ENCODE peak calls at places on chromosome 18, in four cellular contexts. I, M, O and X are unnamed samples.

GRCh38 chr18:2197945-2198344 is 373.4 kb downstream of the METTL4 start:
- DNase-seq in I (no peak), M (no peak), O (no peak), X (no peak)

GRCh38 chr18:76756491-76757288 is 65.7 kb upstream of the ZNF236 start:
- DNase-seq in I (no peak), M (no peak), O (no peak), X (no peak)

GRCh38 chr18:49238433-49239042 is 221.9 kb downstream of the DYM start:
- DNase-seq in I (no peak), M (no peak), O (peak), X (peak)

GRCh38 chr18:80170395-80171094 is 61.5 kb downstream of the ADNP2 start:
- DNase-seq in I (no peak), M (no peak), O (no peak), X (no peak)

GRCh38 chr18:6575908-6576307 is 153.6 kb upstream of the ARHGAP28 start:
- DNase-seq in I (no peak), M (no peak), O (no peak), X (no peak)

GRCh38 chr18:59517446-59518171 is 158.5 kb upstream of the LMAN1 start:
- DNase-seq in I (no peak), M (no peak), O (no peak), X (no peak)

GRCh38 chr18:79245517-79246001 is 150.2 kb upstream of the NFATC1 start:
- DNase-seq in I (no peak), M (no peak), O (no peak), X (no peak)

GRCh38 chr18:51054764-51055163 is 24.8 kb downstream of the SMAD4 start:
- DNase-seq in I (no peak), M (no peak), O (no peak), X (no peak)

GRCh38 chr18:63299837-63300787 is 19.5 kb downstream of the BCL2 start:
- DNase-seq in I (no peak), M (no peak), O (no peak), X (no peak)

GRCh38 chr18:38539871-38540270 is 974.3 kb upstream of the CELF4 start:
- DNase-seq in I (no peak), M (no peak), O (no peak), X (no peak)

GRCh38 chr18:24987933-24988840 is 363.8 kb downstream of the ZNF521 start:
- DNase-seq in I (no peak), M (no peak), O (no peak), X (no peak)

GRCh38 chr18:50169149-50169548 is 25.8 kb downstream of the MYO5B start:
- DNase-seq in I (no peak), M (no peak), O (no peak), X (no peak)

GRCh38 chr18:26547302-26548143 is 830 bp downstream of the KCTD1 start:
- DNase-seq in I (no peak), M (peak), O (no peak), X (peak)

GRCh38 chr18:74457043-74457742 is at the start of gene DIPK1C:
- DNase-seq in I (no peak), M (no peak), O (no peak), X (no peak)

GRCh38 chr18:74065366-74065765 is 82.3 kb downstream of the FBXO15 start:
- DNase-seq in I (no peak), M (no peak), O (no peak), X (no peak)

GRCh38 chr18:49898421-49898820 is 85.1 kb upstream of the ACAA2 start:
- DNase-seq in I (no peak), M (peak), O (peak), X (peak)

GRCh38 chr18:49899647-49900330 is 86.5 kb upstream of the ACAA2 start:
- DNase-seq in I (no peak), M (no peak), O (no peak), X (no peak)

GRCh38 chr18:59520569-59520968 is 161.5 kb upstream of the LMAN1 start:
- DNase-seq in I (no peak), M (no peak), O (no peak), X (no peak)

GRCh38 chr18:32383040-32383819 is 87.5 kb downstream of the GAREM1 start:
- DNase-seq in I (no peak), M (no peak), O (no peak), X (no peak)

GRCh38 chr18:13564579-13564978 is 161.8 kb downstream of the FAM210A start:
- DNase-seq in I (no peak), M (no peak), O (no peak), X (no peak)

GRCh38 chr18:13568443-13569392 is 157.6 kb downstream of the FAM210A start:
- DNase-seq in I (peak), M (no peak), O (no peak), X (no peak)

GRCh38 chr18:13570216-13570615 is 156.1 kb downstream of the FAM210A start:
- DNase-seq in I (no peak), M (no peak), O (no peak), X (no peak)

GRCh38 chr18:13565228-13565627 is 161.1 kb downstream of the FAM210A start:
- DNase-seq in I (no peak), M (no peak), O (no peak), X (no peak)

DNA sequence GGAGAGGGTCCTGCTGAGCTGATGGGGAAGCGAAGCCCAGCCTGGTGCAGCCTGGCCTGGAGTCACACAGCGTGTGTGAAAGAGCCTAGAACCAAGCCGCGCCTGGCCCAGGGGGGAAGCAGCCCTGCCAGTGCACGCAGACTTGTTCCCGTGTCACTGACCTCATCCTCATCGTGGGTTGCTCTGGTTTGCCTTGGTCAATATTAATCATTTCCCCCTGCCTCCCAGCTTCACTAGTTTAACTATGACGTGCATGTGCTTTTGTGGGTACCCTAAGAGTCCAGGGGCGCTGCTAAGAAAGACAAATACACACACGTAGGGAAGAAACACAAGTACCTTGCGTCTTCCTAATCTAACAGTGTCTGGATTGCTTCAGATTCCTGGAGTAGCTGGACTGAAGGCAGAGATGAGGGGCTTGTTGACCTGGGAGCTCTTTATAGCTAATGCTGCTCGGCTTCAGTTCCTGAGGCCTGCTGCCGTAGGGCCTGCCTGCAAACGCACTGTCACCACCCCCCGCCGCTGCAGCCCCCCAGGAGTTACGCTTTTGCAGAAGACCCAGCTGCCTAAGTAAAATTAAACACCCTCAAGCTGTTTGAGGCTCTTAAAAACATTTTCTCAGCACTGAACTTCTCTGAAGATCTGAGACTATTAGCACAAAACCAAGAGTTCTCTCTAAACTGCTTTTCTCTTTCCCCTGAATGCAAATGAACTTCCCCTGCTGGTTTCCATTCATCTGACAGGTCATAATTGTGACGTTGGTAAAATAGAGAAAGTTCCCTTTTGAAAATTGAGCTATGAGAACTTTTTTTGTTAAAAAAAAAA is 159.2 kb downstream of the FAM210A start:
- DNase-seq in I (peak), M (peak), O (no peak), X (peak)
- TF ChIP-seq SPI1 in I (peak), M (peak), O (no peak), X (peak)

GRCh38 chr18:21599585-21600525 is 649 bp downstream of the ESCO1 start:
- DNase-seq in I (no peak), M (peak), O (peak), X (peak)

GRCh38 chr18:21597616-21598015 is 2.9 kb downstream of the ESCO1 start:
- DNase-seq in I (no peak), M (no peak), O (no peak), X (no peak)

GRCh38 chr18:21602302-21602592 is 1.7 kb upstream of the ESCO1 start:
- DNase-seq in I (no peak), M (no peak), O (no peak), X (no peak)

GRCh38 chr18:21600526-21601410 is at the start of gene ESCO1:
- DNase-seq in I (peak), M (peak), O (peak), X (peak)

GRCh38 chr18:21598726-21599584 is 1.5 kb downstream of the ESCO1 start:
- DNase-seq in I (no peak), M (no peak), O (no peak), X (no peak)
- TF ChIP-seq SPI1 in I (no peak), M (no peak), O (no peak), X (no peak)

GRCh38 chr18:23723121-23723520 is 33.9 kb downstream of the LAMA3 start:
- DNase-seq in I (no peak), M (no peak), O (no peak), X (no peak)

GRCh38 chr18:23722646-23723045 is 33.4 kb downstream of the LAMA3 start:
- DNase-seq in I (no peak), M (no peak), O (no peak), X (no peak)

GRCh38 chr18:23719634-23720201 is 30.5 kb downstream of the LAMA3 start:
- DNase-seq in I (no peak), M (no peak), O (peak), X (no peak)

GRCh38 chr18:23718731-23719130 is 29.5 kb downstream of the LAMA3 start:
- DNase-seq in I (no peak), M (no peak), O (no peak), X (no peak)

GRCh38 chr18:23721711-23722479 is 32.6 kb downstream of the LAMA3 start:
- DNase-seq in I (no peak), M (no peak), O (no peak), X (no peak)
- TF ChIP-seq SPI1 in I (no peak), M (no peak), O (no peak), X (no peak)

GRCh38 chr18:11990541-11990940 is 9.2 kb downstream of the IMPA2 start:
- DNase-seq in I (no peak), M (no peak), O (no peak), X (no peak)
- TF ChIP-seq SPI1 in I (no peak), M (no peak), O (no peak), X (no peak)